ENCODE peak calls at places on chromosomes 2 and 18, in six cellular contexts. One of them, this sample, is unnamed. For H3K4me1, the result is how much of the 10 kb centered on the place peaks cover.

GRCh38 chr18:45066210-45066609 is 385.5 kb downstream of the SETBP1 start:
- DNase-seq in H1: no peak
- DNase-seq in neuronal stem cell: no peak
- DNase-seq in H9: no peak
- DNase-seq in mesendoderm: no peak
- DNase-seq in IMR-90: no peak
- DNase-seq in this sample: no peak

GRCh38 chr2:239143858-239144712 is 256.7 kb downstream of the HDAC4 start:
- DNase-seq in neuronal stem cell: peak
- DNase-seq in H1: peak
- DNase-seq in H9: peak
- DNase-seq in mesendoderm: peak
- DNase-seq in IMR-90: peak
- DNase-seq in this sample: peak

GRCh38 chr18:24060644-24061043 is 46.1 kb downstream of the TTC39C start:
- DNase-seq in mesendoderm: no peak
- DNase-seq in H1: no peak
- DNase-seq in IMR-90: peak
- DNase-seq in neuronal stem cell: no peak
- DNase-seq in H9: no peak
- DNase-seq in this sample: no peak

GRCh38 chr18:56975276-56975675 is 171.6 kb upstream of the BOD1L2 start:
- DNase-seq in neuronal stem cell: no peak
- DNase-seq in IMR-90: no peak
- DNase-seq in H9: no peak
- DNase-seq in H1: no peak
- DNase-seq in mesendoderm: no peak
- DNase-seq in this sample: no peak

GRCh38 chr2:168212866-168213265 is 34.5 kb downstream of the STK39 start:
- DNase-seq in H9: no peak
- DNase-seq in neuronal stem cell: no peak
- DNase-seq in mesendoderm: no peak
- DNase-seq in H1: no peak
- DNase-seq in IMR-90: peak
- DNase-seq in this sample: peak

GRCh38 chr2:63740943-63741342 is 100.8 kb upstream of the UGP2 start:
- DNase-seq in mesendoderm: no peak
- DNase-seq in IMR-90: no peak
- DNase-seq in neuronal stem cell: no peak
- DNase-seq in H1: no peak
- DNase-seq in H9: no peak
- DNase-seq in this sample: no peak

GRCh38 chr2:96948483-96949152 is 37.8 kb downstream of the FAM178B start:
- DNase-seq in neuronal stem cell: no peak
- DNase-seq in mesendoderm: no peak
- DNase-seq in H9: no peak
- DNase-seq in IMR-90: no peak
- DNase-seq in H1: no peak
- DNase-seq in this sample: no peak

GRCh38 chr2:71884303-71885042 is 263.2 kb downstream of the CYP26B1 start:
- DNase-seq in neuronal stem cell: no peak
- DNase-seq in IMR-90: peak
- DNase-seq in mesendoderm: no peak
- DNase-seq in H1: peak
- DNase-seq in H9: no peak
- DNase-seq in this sample: peak

GRCh38 chr2:33034784-33035183 is 88.0 kb downstream of the LTBP1 start:
- DNase-seq in mesendoderm: no peak
- DNase-seq in H9: no peak
- DNase-seq in H1: no peak
- DNase-seq in IMR-90: no peak
- DNase-seq in neuronal stem cell: no peak
- DNase-seq in this sample: no peak

GRCh38 chr2:118185210-118186109 is 97.2 kb downstream of the INSIG2 start:
- DNase-seq in IMR-90: peak
- DNase-seq in neuronal stem cell: peak
- DNase-seq in H9: peak
- DNase-seq in H1: peak
- DNase-seq in mesendoderm: peak
- DNase-seq in this sample: peak

GRCh38 chr2:161400076-161400475 is 16.0 kb upstream of the TBR1 start:
- DNase-seq in H1: no peak
- DNase-seq in IMR-90: peak
- DNase-seq in H9: no peak
- DNase-seq in neuronal stem cell: no peak
- DNase-seq in mesendoderm: no peak
- DNase-seq in this sample: peak

GRCh38 chr18:34493099-34493544 is 217.0 kb upstream of the DTNA start:
- DNase-seq in H1: peak
- DNase-seq in neuronal stem cell: peak
- DNase-seq in IMR-90: peak
- DNase-seq in mesendoderm: peak
- DNase-seq in H9: peak
- DNase-seq in this sample: peak

GRCh38 chr18:9013926-9014373 is 88.5 kb upstream of the NDUFV2 start:
- DNase-seq in IMR-90: no peak
- DNase-seq in neuronal stem cell: no peak
- DNase-seq in H1: no peak
- DNase-seq in mesendoderm: no peak
- DNase-seq in H9: no peak
- DNase-seq in this sample: no peak

GRCh38 chr2:238285653-238286082 is 2.7 kb downstream of the PER2 start:
- DNase-seq in H9: peak
- DNase-seq in H1: no peak
- DNase-seq in mesendoderm: peak
- DNase-seq in neuronal stem cell: no peak
- DNase-seq in IMR-90: peak
- DNase-seq in this sample: peak

GRCh38 chr2:10303174-10303633 is 500 bp downstream of the HPCAL1 start:
- DNase-seq in IMR-90: no peak
- DNase-seq in H9: no peak
- DNase-seq in neuronal stem cell: no peak
- DNase-seq in H1: no peak
- DNase-seq in mesendoderm: no peak
- DNase-seq in this sample: peak

GRCh38 chr18:49250819-49251388 is 209.5 kb downstream of the DYM start:
- DNase-seq in H9: no peak
- DNase-seq in IMR-90: peak
- DNase-seq in H1: no peak
- DNase-seq in neuronal stem cell: peak
- DNase-seq in mesendoderm: peak
- DNase-seq in this sample: peak

GRCh38 chr2:18855027-18855426 is 265.7 kb upstream of the NT5C1B start:
- DNase-seq in IMR-90: peak
- DNase-seq in H1: no peak
- DNase-seq in H9: no peak
- DNase-seq in neuronal stem cell: no peak
- DNase-seq in mesendoderm: peak
- DNase-seq in this sample: peak

GRCh38 chr2:63408530-63408929 is 179.7 kb downstream of the WDPCP start:
- DNase-seq in IMR-90: no peak
- DNase-seq in H9: no peak
- DNase-seq in H1: no peak
- DNase-seq in neuronal stem cell: no peak
- DNase-seq in mesendoderm: no peak
- DNase-seq in this sample: no peak

GRCh38 chr2:45678791-45679348 is 27.4 kb downstream of the PRKCE start:
- DNase-seq in H1: no peak
- DNase-seq in H9: no peak
- DNase-seq in mesendoderm: no peak
- DNase-seq in neuronal stem cell: no peak
- DNase-seq in IMR-90: no peak
- DNase-seq in this sample: no peak

GRCh38 chr2:98909381-98910211 is 26.4 kb downstream of the CRACDL start:
- DNase-seq in neuronal stem cell: peak
- DNase-seq in mesendoderm: peak
- DNase-seq in IMR-90: peak
- DNase-seq in H1: peak
- DNase-seq in H9: peak
- DNase-seq in this sample: peak

GRCh38 chr18:71304856-71305255 is 1016.0 kb downstream of the SOCS6 start:
- DNase-seq in neuronal stem cell: no peak
- DNase-seq in mesendoderm: peak
- DNase-seq in H1: no peak
- DNase-seq in IMR-90: no peak
- DNase-seq in H9: peak
- DNase-seq in this sample: no peak
- H2AK5ac ChIP-seq in neuronal stem cell: no peak
- H2AK5ac ChIP-seq in mesendoderm: no peak
- H2AK5ac ChIP-seq in H1: no peak
- H2AK5ac ChIP-seq in IMR-90: no peak
- H2AK5ac ChIP-seq in H9: no peak
- H2AK5ac ChIP-seq in this sample: no peak

GRCh38 chr18:70907673-70908072 is 618.8 kb downstream of the SOCS6 start:
- DNase-seq in H9: peak
- DNase-seq in H1: no peak
- DNase-seq in IMR-90: no peak
- DNase-seq in neuronal stem cell: no peak
- DNase-seq in mesendoderm: peak
- DNase-seq in this sample: no peak
- H3K4me2 ChIP-seq in H9: no peak
- H3K4me2 ChIP-seq in H1: no peak
- H3K4me2 ChIP-seq in IMR-90: no peak
- H3K4me2 ChIP-seq in neuronal stem cell: no peak
- H3K4me2 ChIP-seq in mesendoderm: no peak
- H3K4me2 ChIP-seq in this sample: no peak

GRCh38 chr18:22695674-22696073 is 237.5 kb upstream of the RBBP8 start:
- DNase-seq in mesendoderm: no peak
- DNase-seq in H9: no peak
- DNase-seq in neuronal stem cell: no peak
- DNase-seq in H1: no peak
- DNase-seq in IMR-90: no peak
- DNase-seq in this sample: no peak
- H3K4me1 ChIP-seq in mesendoderm: under half
- H3K4me1 ChIP-seq in H9: under half
- H3K4me1 ChIP-seq in neuronal stem cell: under half
- H3K4me1 ChIP-seq in H1: under half
- H3K4me1 ChIP-seq in IMR-90: under half
- H3K4me1 ChIP-seq in this sample: under half

DNA sequence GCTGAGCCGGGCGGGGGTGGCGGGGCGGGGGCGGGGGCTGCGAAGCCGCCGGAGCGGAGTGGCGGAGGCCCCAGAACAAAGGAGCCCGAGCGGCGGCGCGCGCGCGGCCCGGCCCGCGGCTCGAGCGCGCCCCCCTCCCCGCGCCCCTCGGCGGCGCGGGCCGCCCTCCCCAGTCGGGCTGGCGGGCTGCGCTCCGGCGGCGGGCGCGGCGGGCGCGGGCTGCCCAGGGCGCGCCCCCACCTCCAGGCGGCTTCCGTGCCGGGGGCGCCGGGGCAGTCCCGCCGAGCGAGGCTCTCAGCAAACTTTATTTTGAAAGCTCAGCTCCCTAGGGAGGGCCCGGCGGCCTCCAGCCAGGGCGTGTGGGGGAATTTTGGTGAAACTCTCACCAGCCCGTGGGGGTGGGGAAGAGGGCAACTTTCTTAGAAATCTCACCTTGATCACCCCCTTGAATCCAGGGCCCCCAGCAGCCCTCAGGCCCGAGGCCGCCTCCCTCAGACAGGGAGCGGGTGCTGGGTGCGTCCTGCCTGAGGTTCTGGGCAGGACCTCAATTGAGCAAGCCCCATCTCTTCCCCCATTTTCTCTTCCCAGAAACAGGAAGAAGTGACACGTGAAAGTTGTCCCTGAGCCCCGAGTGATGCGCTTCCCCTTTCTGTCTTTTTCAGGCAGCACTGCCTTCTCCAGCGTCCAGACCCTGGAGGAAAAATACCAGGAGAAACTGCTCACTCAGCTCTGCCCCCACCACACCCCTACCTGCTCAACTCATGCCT is 791 bp downstream of the TET3 start:
- DNase-seq in H9: no peak
- DNase-seq in neuronal stem cell: no peak
- DNase-seq in mesendoderm: no peak
- DNase-seq in H1: no peak
- DNase-seq in IMR-90: no peak
- DNase-seq in this sample: no peak
- H2AK5ac ChIP-seq in H9: no peak
- H2AK5ac ChIP-seq in neuronal stem cell: peak
- H2AK5ac ChIP-seq in mesendoderm: peak
- H2AK5ac ChIP-seq in H1: no peak
- H2AK5ac ChIP-seq in IMR-90: peak
- H2AK5ac ChIP-seq in this sample: peak

GRCh38 chr2:231212329-231212845 is 14.0 kb downstream of the ARMC9 start:
- DNase-seq in H9: no peak
- DNase-seq in mesendoderm: no peak
- DNase-seq in IMR-90: peak
- DNase-seq in H1: no peak
- DNase-seq in neuronal stem cell: no peak
- DNase-seq in this sample: no peak
- H3K4me2 ChIP-seq in H9: no peak
- H3K4me2 ChIP-seq in mesendoderm: no peak
- H3K4me2 ChIP-seq in IMR-90: no peak
- H3K4me2 ChIP-seq in H1: no peak
- H3K4me2 ChIP-seq in neuronal stem cell: no peak
- H3K4me2 ChIP-seq in this sample: no peak

GRCh38 chr2:208939852-208940251 is 484.0 kb upstream of the MAP2 start:
- DNase-seq in neuronal stem cell: no peak
- DNase-seq in mesendoderm: peak
- DNase-seq in H1: no peak
- DNase-seq in H9: no peak
- DNase-seq in IMR-90: no peak
- DNase-seq in this sample: no peak

GRCh38 chr2:208937521-208937920 is 486.3 kb upstream of the MAP2 start:
- DNase-seq in mesendoderm: no peak
- DNase-seq in H9: no peak
- DNase-seq in neuronal stem cell: no peak
- DNase-seq in H1: no peak
- DNase-seq in IMR-90: no peak
- DNase-seq in this sample: no peak

GRCh38 chr2:208929894-208930427 is 493.9 kb upstream of the MAP2 start:
- DNase-seq in H1: no peak
- DNase-seq in neuronal stem cell: no peak
- DNase-seq in H9: no peak
- DNase-seq in mesendoderm: no peak
- DNase-seq in IMR-90: no peak
- DNase-seq in this sample: no peak

DNA sequence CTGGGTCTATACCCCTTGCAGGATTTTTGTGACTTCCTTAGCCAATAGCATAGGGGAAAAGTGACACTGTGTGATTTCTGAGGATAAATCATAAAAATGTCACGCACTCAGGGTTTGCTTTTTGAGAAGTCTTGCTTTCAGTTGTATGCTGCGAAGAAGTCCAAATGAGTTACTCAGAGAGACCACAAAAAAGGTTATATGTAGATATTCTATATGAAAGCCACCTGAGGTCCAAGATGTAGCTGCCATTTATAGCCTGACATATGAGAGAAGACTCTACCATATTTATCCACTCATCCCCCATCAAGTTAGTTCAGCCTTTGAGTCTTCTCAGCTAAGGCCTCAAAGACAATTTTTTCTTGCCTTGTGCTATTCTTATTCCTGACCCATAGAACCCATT is 488.3 kb upstream of the MAP2 start:
- DNase-seq in neuronal stem cell: no peak
- DNase-seq in mesendoderm: no peak
- DNase-seq in IMR-90: no peak
- DNase-seq in H1: no peak
- DNase-seq in H9: no peak
- DNase-seq in this sample: no peak
- H3K4me1 ChIP-seq in neuronal stem cell: under half
- H3K4me1 ChIP-seq in mesendoderm: under half
- H3K4me1 ChIP-seq in IMR-90: under half
- H3K4me1 ChIP-seq in H1: under half
- H3K4me1 ChIP-seq in H9: under half
- H3K4me1 ChIP-seq in this sample: under half